ENCODE peak calls at places on chromosomes 16 and 17, in six cellular contexts. A, Y, E, W, O and Z are unnamed samples.

GRCh38 chr17:13030459-13031305 is 12.9 kb upstream of the ELAC2 start:
- DNase-seq in A (peak; percentile 67), Y (peak; percentile 50), E (peak; percentile 64), W (no peak), O (peak; percentile 90), Z (peak; percentile 53)

GRCh38 chr17:79082311-79083190 is 7.9 kb downstream of the ENGASE start:
- DNase-seq in A (peak; percentile 48), Y (peak; percentile 19), E (peak; percentile 87), W (no peak), O (peak; percentile 60), Z (peak; percentile 40)

GRCh38 chr17:44293509-44294226 is 14.7 kb upstream of the RUNDC3A start:
- DNase-seq in A (no peak), Y (no peak), E (no peak), W (no peak), O (no peak), Z (no peak)

GRCh38 chr16:565420-566330 is 1.1 kb upstream of the NHLRC4 start:
- DNase-seq in A (no peak), Y (peak; percentile 3), E (no peak), W (no peak), O (no peak), Z (no peak)

GRCh38 chr17:67055811-67056745 is 11.7 kb downstream of the CACNG1 start:
- DNase-seq in A (no peak), Y (no peak), E (peak; percentile 29), W (no peak), O (no peak), Z (no peak)

GRCh38 chr17:48627625-48628510 is 1.7 kb upstream of the HOXB9 start:
- DNase-seq in A (no peak), Y (no peak), E (peak; percentile 24), W (no peak), O (no peak), Z (no peak)

GRCh38 chr17:61467416-61468262 is 15.4 kb downstream of the TBX4 start:
- DNase-seq in A (no peak), Y (peak; percentile 52), E (peak; percentile 84), W (no peak), O (peak; percentile 32), Z (peak; percentile 54)

GRCh38 chr16:73864868-73865267 is 431.7 kb upstream of the PSMD7 start:
- DNase-seq in A (no peak), Y (no peak), E (no peak), W (no peak), O (no peak), Z (no peak)

GRCh38 chr16:90032664-90033346 is 13.5 kb upstream of the DBNDD1 start:
- DNase-seq in A (no peak), Y (peak; percentile 65), E (no peak), W (no peak), O (no peak), Z (peak; percentile 50)

GRCh38 chr16:22373662-22374310 is 633 bp downstream of the CDR2 start:
- DNase-seq in A (peak; percentile 23), Y (no peak), E (peak; percentile 38), W (no peak), O (peak; percentile 64), Z (peak; percentile 43)

GRCh38 chr17:80613732-80614071 is 69.1 kb downstream of the RPTOR start:
- DNase-seq in A (no peak), Y (no peak), E (no peak), W (no peak), O (no peak), Z (no peak)

GRCh38 chr17:49201481-49201927 is 8.9 kb downstream of the GNGT2 start:
- DNase-seq in A (no peak), Y (peak; percentile 78), E (no peak), W (no peak), O (no peak), Z (peak; percentile 13)

GRCh38 chr17:12603566-12603965 is 62.1 kb upstream of the MYOCD start:
- DNase-seq in A (no peak), Y (peak; percentile 36), E (no peak), W (no peak), O (no peak), Z (no peak)

GRCh38 chr17:32498362-32498761 is 11.6 kb downstream of the CDK5R1 start:
- DNase-seq in A (no peak), Y (no peak), E (peak; percentile 73), W (no peak), O (no peak), Z (no peak)

GRCh38 chr16:67357561-67357960 is 30.9 kb downstream of the LRRC36 start:
- DNase-seq in A (no peak), Y (no peak), E (no peak), W (no peak), O (no peak), Z (no peak)

GRCh38 chr16:59913666-59914065 is 1179.5 kb upstream of the GOT2 start:
- DNase-seq in A (no peak), Y (no peak), E (no peak), W (no peak), O (no peak), Z (no peak)

GRCh38 chr17:39963826-39964225 is 1.0 kb downstream of the GSDMA start:
- DNase-seq in A (no peak), Y (no peak), E (no peak), W (no peak), O (peak; percentile 20), Z (no peak)

GRCh38 chr17:63647065-63647725 is 25.0 kb downstream of the MAP3K3 start:
- DNase-seq in A (no peak), Y (peak; percentile 82), E (no peak), W (no peak), O (peak; percentile 59), Z (peak; percentile 47)

GRCh38 chr16:46883353-46883689 is 841 bp upstream of the GPT2 start:
- DNase-seq in A (no peak), Y (no peak), E (no peak), W (no peak), O (no peak), Z (no peak)

DNA sequence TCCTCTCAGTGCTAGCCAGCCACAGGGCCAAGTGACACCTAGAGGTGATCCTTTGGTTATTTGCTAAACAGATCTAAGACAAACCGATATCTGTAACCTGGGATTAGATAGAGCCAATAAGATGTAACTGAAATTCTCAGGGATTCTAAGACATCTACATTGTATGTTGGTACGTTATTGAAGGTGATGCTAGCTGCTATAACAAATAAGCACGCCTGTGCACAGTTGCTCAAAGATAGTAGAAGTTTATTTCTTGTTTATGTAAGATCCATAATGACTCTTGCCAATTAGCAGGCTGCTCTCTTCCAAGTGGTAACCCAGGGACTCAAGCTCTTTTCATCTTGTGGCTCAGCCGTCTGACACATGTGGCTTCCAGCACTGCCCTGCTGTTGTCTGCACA is 370.3 kb downstream of the WWOX start:
- DNase-seq in A (no peak), Y (no peak), E (no peak), W (no peak), O (no peak), Z (no peak)
- H4K91ac ChIP-seq in A (no peak overlapping the region), Y (no peak overlapping the region), E (no peak overlapping the region), W (no peak overlapping the region), O (no peak overlapping the region), Z (no peak overlapping the region)

DNA sequence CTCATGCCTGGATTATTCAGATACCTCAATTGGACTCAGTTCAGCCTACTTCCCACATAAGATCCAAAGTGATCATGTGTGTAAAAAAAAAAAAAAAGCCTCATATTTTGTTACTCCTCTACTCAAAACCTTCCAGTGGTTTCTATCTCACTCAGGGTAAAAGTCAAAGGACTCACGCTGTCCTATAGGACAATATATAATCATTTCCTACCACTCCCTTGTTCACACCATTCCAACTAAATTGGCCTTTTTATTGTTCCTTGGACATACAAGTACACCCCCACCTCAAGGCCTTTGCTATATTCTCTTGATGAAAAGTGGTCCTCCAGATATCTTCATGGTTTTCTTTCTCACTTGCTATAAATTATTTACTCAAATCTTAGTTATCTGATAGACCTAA is 99.2 kb downstream of the USP32 start:
- DNase-seq in A (no peak), Y (no peak), E (no peak), W (no peak), O (no peak), Z (no peak)
- H4K91ac ChIP-seq in A (no peak overlapping the region), Y (no peak overlapping the region), E (no peak overlapping the region), W (no peak overlapping the region), O (no peak overlapping the region), Z (no peak overlapping the region)

GRCh38 chr16:87993901-87994300 is 42.7 kb downstream of the BANP start:
- DNase-seq in A (no peak), Y (no peak), E (no peak), W (no peak), O (no peak), Z (no peak)
- H4K91ac ChIP-seq in A (no peak overlapping the region), Y (no peak overlapping the region), E (no peak overlapping the region), W (no peak overlapping the region), O (no peak overlapping the region), Z (no peak overlapping the region)

GRCh38 chr16:75109732-75110243 is 6.8 kb downstream of the LDHD start:
- DNase-seq in A (no peak), Y (no peak), E (peak; percentile 36), W (no peak), O (no peak), Z (no peak)
- H4K91ac ChIP-seq in A (no peak overlapping the region), Y (peak overlapping the region; percentile 82), E (no peak overlapping the region), W (no peak overlapping the region), O (no peak overlapping the region), Z (peak overlapping the region; percentile 81)

GRCh38 chr17:83057793-83058477 is 21.5 kb upstream of the METRNL start:
- DNase-seq in A (no peak), Y (no peak), E (no peak), W (no peak), O (no peak), Z (no peak)
- H4K91ac ChIP-seq in A (no peak overlapping the region), Y (no peak overlapping the region), E (no peak overlapping the region), W (no peak overlapping the region), O (no peak overlapping the region), Z (no peak overlapping the region)

GRCh38 chr17:3588104-3588503 is 21.1 kb downstream of the TRPV1 start:
- DNase-seq in A (no peak), Y (no peak), E (no peak), W (no peak), O (no peak), Z (no peak)
- H4K91ac ChIP-seq in A (no peak overlapping the region), Y (no peak overlapping the region), E (no peak overlapping the region), W (no peak overlapping the region), O (no peak overlapping the region), Z (no peak overlapping the region)

DNA sequence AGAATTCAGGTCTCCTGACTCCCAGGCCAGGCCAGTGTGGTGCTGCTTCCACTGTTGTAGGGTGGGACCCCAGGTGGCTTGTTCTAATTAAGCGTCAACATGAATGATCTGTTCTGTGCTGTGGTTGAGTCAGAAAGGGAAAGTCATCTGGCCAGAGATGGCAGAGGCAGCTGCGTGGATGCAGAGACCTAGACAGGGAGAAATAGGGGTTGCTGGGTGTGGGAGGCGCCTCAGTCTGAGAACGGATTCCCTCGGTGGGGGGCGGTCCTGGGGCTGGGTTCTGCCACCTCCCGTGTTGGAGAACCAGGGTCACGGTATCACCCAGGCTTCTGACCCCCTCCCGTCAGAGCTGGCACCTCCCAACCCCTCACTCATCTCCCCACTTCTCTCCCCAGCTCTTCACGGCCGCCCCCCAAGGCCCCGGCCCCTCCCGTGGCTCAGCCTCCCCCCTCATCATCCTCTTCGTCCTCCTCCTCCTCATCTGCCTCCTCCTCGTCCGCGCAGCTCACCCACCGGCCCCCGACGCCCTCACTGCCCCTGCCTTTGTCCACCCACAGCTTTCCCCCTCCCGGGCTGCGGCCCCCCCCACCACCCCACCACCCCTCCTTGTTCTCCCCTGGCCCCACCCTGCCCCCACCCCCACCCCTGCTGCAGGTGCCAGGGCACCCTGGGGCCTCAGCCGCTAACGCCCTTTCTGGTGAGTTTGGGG is 5.7 kb downstream of the FBRS start:
- DNase-seq in A (no peak), Y (no peak), E (no peak), W (no peak), O (no peak), Z (no peak)
- H4K91ac ChIP-seq in A (no peak overlapping the region), Y (no peak overlapping the region), E (no peak overlapping the region), W (no peak overlapping the region), O (no peak overlapping the region), Z (no peak overlapping the region)